ENCODE peak calls at places on chromosomes 7 and 10, in eight cellular contexts. E is colonic mucosa, Y is body of pancreas, L is spleen, C is aorta, O is sigmoid colon, G is endothelial cell of umbilical vein, T is left ventricle myocardium inferior. X is an unnamed sample.
A peak's percentile ranks its signal among the peaks of the same experiment; 100 is the strongest.

GRCh38 chr10:48231699-48232315 is 42.7 kb downstream of the FRMPD2 start:
- DNase-seq in C (no peak), O (no peak), E (no peak), Y (no peak), T (no peak), L (no peak), G (no peak), X (no peak)

GRCh38 chr7:157428554-157428945 is 91.7 kb downstream of the DNAJB6 start:
- DNase-seq in G (no peak), E (no peak), O (peak; percentile 40), T (peak; percentile 11), C (peak; percentile 74), Y (no peak), L (peak; percentile 71), X (no peak)

GRCh38 chr7:18495412-18496335 is at the start of gene HDAC9:
- DNase-seq in G (peak; percentile 63), L (peak; percentile 75), O (no peak), C (peak; percentile 70), T (peak; percentile 32), E (no peak), Y (no peak), X (no peak)

GRCh38 chr7:132500727-132501410 is 75.4 kb downstream of the PLXNA4 start:
- DNase-seq in Y (peak; percentile 33), L (peak; percentile 55), E (peak; percentile 34), O (peak; percentile 80), G (peak; percentile 95), T (peak; percentile 71), C (peak; percentile 86), X (peak; percentile 44)

GRCh38 chr7:33185786-33186185 is 56.4 kb downstream of the BBS9 start:
- DNase-seq in L (no peak), Y (no peak), T (no peak), O (no peak), C (no peak), G (peak; percentile 63), E (no peak), X (no peak)

GRCh38 chr7:101659706-101660105 is 30.6 kb upstream of the MYL10 start:
- DNase-seq in T (no peak), O (no peak), C (no peak), E (no peak), G (no peak), L (no peak), Y (no peak), X (no peak)

GRCh38 chr7:100641463-100641859 is at the start of gene TFR2:
- DNase-seq in G (no peak), Y (no peak), C (no peak), L (no peak), T (no peak), E (no peak), O (no peak), X (no peak)

GRCh38 chr10:33253411-33253810 is 81.1 kb downstream of the NRP1 start:
- DNase-seq in T (no peak), C (no peak), E (no peak), O (no peak), G (peak; percentile 93), L (no peak), Y (no peak), X (no peak)

GRCh38 chr7:84614821-84615506 is 420.4 kb upstream of the SEMA3A start:
- DNase-seq in C (no peak), G (peak; percentile 44), O (no peak), T (no peak), L (no peak), Y (no peak), E (no peak), X (no peak)

GRCh38 chr7:25949672-25950487 is 202.1 kb upstream of the NFE2L3 start:
- DNase-seq in O (no peak), C (peak; percentile 74), G (no peak), L (no peak), Y (peak; percentile 73), E (peak; percentile 62), T (no peak), X (peak; percentile 36)

GRCh38 chr10:112519129-112519761 is 72.2 kb downstream of the VTI1A start:
- DNase-seq in G (no peak), O (no peak), C (no peak), T (no peak), E (peak; percentile 29), L (no peak), Y (no peak), X (no peak)

GRCh38 chr10:43819464-43820225 is 171.0 kb upstream of the ZNF32 start:
- DNase-seq in T (no peak), Y (no peak), C (no peak), L (no peak), G (no peak), O (no peak), E (no peak), X (no peak)
- H3K4me1 ChIP-seq in T (peaks cover 70% of the 10 kb centered on the region), Y (no peaks in the 10 kb centered on the region), C (no peaks in the 10 kb centered on the region), L (peaks cover 31% of the 10 kb centered on the region), G (peaks cover 2% of the 10 kb centered on the region), O (no peaks in the 10 kb centered on the region), E (peaks cover 2% of the 10 kb centered on the region), X (peaks cover 12% of the 10 kb centered on the region)

DNA sequence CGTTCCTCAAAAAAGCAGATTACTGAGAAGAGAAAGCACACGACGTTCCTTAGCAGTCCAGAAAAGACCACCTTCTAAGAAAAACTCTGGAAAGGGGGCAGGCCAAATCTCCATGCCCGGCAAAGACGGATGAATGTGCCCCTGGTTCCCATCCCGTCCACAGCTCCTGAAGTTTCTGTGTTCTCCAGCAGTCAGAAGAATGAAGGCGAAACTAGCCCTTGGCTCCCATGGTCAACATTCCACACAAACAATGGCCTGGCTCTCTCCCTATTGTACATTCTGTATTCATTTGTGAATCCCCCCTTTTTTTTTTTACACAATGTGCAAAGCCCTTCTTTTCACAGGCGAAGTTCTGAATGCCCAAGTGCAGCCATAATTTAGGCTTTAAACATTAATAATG is 5.3 kb downstream of the CTBP2 start:
- DNase-seq in Y (no peak), E (no peak), T (no peak), C (peak; percentile 31), O (peak; percentile 56), G (peak; percentile 78), L (no peak), X (no peak)
- H3K4me1 ChIP-seq in Y (peaks cover 77% of the 10 kb centered on the region), E (peaks cover 25% of the 10 kb centered on the region), T (peaks cover 87% of the 10 kb centered on the region), C (no peaks in the 10 kb centered on the region), O (no peaks in the 10 kb centered on the region), G (peaks cover 70% of the 10 kb centered on the region), L (peaks cover 79% of the 10 kb centered on the region), X (peaks cover 34% of the 10 kb centered on the region)

GRCh38 chr10:132593900-132594876 is 56.6 kb downstream of the INPP5A start:
- DNase-seq in C (no peak), T (no peak), E (peak; percentile 19), Y (no peak), G (no peak), O (no peak), L (peak; percentile 84), X (no peak)
- H3K4me1 ChIP-seq in C (no peaks in the 10 kb centered on the region), T (peaks cover 99% of the 10 kb centered on the region), E (peaks cover 25% of the 10 kb centered on the region), Y (peaks cover 35% of the 10 kb centered on the region), G (peaks cover 25% of the 10 kb centered on the region), O (no peaks in the 10 kb centered on the region), L (peaks cover 80% of the 10 kb centered on the region), X (peaks cover 13% of the 10 kb centered on the region)

GRCh38 chr7:27095050-27095896 is 527 bp downstream of the HOXA1 start:
- DNase-seq in T (no peak), G (no peak), C (no peak), O (peak; percentile 70), Y (no peak), L (no peak), E (no peak), X (no peak)
- H3K4me1 ChIP-seq in T (peaks cover 35% of the 10 kb centered on the region), G (peaks cover 40% of the 10 kb centered on the region), C (no peaks in the 10 kb centered on the region), O (no peaks in the 10 kb centered on the region), Y (peaks cover 22% of the 10 kb centered on the region), L (peaks cover 54% of the 10 kb centered on the region), E (peaks cover 11% of the 10 kb centered on the region), X (no peaks in the 10 kb centered on the region)

GRCh38 chr10:50403074-50403473 is 151.8 kb upstream of the ASAH2 start:
- DNase-seq in G (no peak), E (no peak), O (no peak), Y (no peak), C (no peak), T (no peak), L (no peak), X (no peak)

GRCh38 chr10:50398823-50399222 is 147.5 kb upstream of the ASAH2 start:
- DNase-seq in C (no peak), O (no peak), Y (no peak), L (no peak), E (no peak), T (no peak), G (no peak), X (no peak)

GRCh38 chr10:50402466-50402865 is 151.2 kb upstream of the ASAH2 start:
- DNase-seq in O (no peak), Y (no peak), G (no peak), E (no peak), T (no peak), L (no peak), C (no peak), X (no peak)

GRCh38 chr10:50398383-50398782 is 147.1 kb upstream of the ASAH2 start:
- DNase-seq in C (no peak), L (no peak), T (no peak), E (no peak), Y (no peak), G (peak; percentile 44), O (no peak), X (no peak)

DNA sequence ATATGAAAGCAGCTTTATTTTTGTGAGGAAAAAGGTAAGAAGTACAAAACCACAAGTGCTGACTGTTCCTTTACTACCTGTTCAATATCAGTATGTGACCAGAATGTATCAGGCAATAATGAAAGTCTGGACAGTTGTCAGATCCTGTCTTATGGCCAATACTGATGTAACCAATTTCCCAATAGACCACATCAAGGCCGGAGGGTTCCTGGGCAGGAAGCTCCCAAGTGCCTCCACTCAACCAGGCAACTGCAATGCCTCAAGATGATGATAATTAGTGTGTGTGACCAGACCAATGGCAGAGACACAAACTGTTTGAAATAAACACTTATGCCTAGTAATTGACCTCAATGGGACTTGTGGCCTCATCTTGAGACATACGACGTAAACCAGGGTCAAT is 149.4 kb upstream of the ASAH2 start:
- DNase-seq in L (no peak), O (no peak), C (no peak), T (no peak), Y (no peak), G (no peak), E (no peak), X (no peak)
- H3K4me1 ChIP-seq in L (peaks cover 34% of the 10 kb centered on the region), O (no peaks in the 10 kb centered on the region), C (peaks cover 3% of the 10 kb centered on the region), T (peaks cover 42% of the 10 kb centered on the region), Y (peaks cover 14% of the 10 kb centered on the region), G (no peaks in the 10 kb centered on the region), E (no peaks in the 10 kb centered on the region), X (peaks cover 5% of the 10 kb centered on the region)

DNA sequence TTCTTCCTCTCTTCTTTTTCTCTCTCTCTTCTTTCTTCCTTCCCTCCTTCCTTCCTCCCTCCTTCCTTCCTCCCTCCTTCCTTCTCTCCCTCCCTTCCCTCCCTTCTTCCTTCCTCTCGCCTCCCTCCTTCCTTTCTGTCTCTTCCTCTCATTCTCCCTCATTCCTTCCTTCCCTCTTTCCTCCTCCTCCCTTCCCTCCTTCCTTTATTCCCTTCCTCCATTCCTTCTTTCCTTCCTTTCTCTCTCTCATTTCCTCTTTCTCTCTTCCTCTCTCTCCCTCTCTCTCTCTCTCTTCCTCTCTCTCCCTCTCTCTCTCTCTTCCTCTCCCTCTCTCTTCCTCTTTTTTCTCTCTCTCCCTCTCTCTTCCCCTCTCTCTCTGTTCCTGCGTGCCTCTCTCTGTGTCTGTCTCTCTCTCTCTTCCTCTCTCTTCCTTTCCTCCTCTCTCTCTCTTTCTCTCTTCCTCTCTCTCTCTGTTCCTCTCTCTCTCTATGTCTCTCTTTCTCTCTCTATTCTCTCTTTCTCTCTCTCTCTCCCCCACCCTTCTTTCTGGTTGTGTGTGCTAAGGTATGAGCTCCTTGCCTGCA is 80.1 kb upstream of the PFKP start:
- DNase-seq in E (no peak), Y (no peak), O (no peak), L (no peak), C (no peak), G (no peak), T (no peak), X (no peak)
- H3K4me1 ChIP-seq in E (no peaks in the 10 kb centered on the region), Y (peaks cover 17% of the 10 kb centered on the region), O (no peaks in the 10 kb centered on the region), L (peaks cover 8% of the 10 kb centered on the region), C (no peaks in the 10 kb centered on the region), G (peaks cover 10% of the 10 kb centered on the region), T (no peaks in the 10 kb centered on the region), X (no peaks in the 10 kb centered on the region)

GRCh38 chr7:4711634-4712033 is 29.5 kb downstream of the FOXK1 start:
- DNase-seq in Y (no peak), O (no peak), G (no peak), L (no peak), E (no peak), T (no peak), C (no peak), X (no peak)
- H3K4me1 ChIP-seq in Y (peaks cover 22% of the 10 kb centered on the region), O (no peaks in the 10 kb centered on the region), G (peaks cover 19% of the 10 kb centered on the region), L (peaks cover 82% of the 10 kb centered on the region), E (peaks cover 9% of the 10 kb centered on the region), T (peaks cover 77% of the 10 kb centered on the region), C (no peaks in the 10 kb centered on the region), X (peaks cover 44% of the 10 kb centered on the region)